ENCODE peak calls at places on chromosome 6, in seven cellular contexts. One of them, this sample, is unnamed.
A peak's percentile ranks its signal among the peaks of the same experiment; 100 is the strongest.

GRCh38 chr6:112717401-112717800 is 370.3 kb downstream of the RFPL4B start:
- DNase-seq in AG04450: no peak
- DNase-seq in activated CD8-positive, alpha-beta memory T cell treated with anti-CD3 and anti-CD28 coated beads for 48 hours: no peak
- DNase-seq in AG08396: no peak
- DNase-seq in ascending aorta: no peak
- DNase-seq in Caco-2: no peak
- DNase-seq in lower leg skin: no peak
- DNase-seq in this sample: no peak

GRCh38 chr6:41546475-41546865 is 289 bp downstream of the FOXP4 start:
- DNase-seq in AG04450: no peak
- DNase-seq in activated CD8-positive, alpha-beta memory T cell treated with anti-CD3 and anti-CD28 coated beads for 48 hours: no peak
- DNase-seq in AG08396: no peak
- DNase-seq in ascending aorta: no peak
- DNase-seq in Caco-2: no peak
- DNase-seq in lower leg skin: no peak
- DNase-seq in this sample: no peak

GRCh38 chr6:169738972-169739529 is 12.3 kb downstream of the DYNLT2 start:
- DNase-seq in AG04450: no peak
- DNase-seq in activated CD8-positive, alpha-beta memory T cell treated with anti-CD3 and anti-CD28 coated beads for 48 hours: no peak
- DNase-seq in AG08396: no peak
- DNase-seq in ascending aorta: no peak
- DNase-seq in Caco-2: no peak
- DNase-seq in lower leg skin: no peak
- DNase-seq in this sample: no peak

GRCh38 chr6:24845578-24845977 is 46.9 kb upstream of the ARMH2 start:
- DNase-seq in AG04450: no peak
- DNase-seq in activated CD8-positive, alpha-beta memory T cell treated with anti-CD3 and anti-CD28 coated beads for 48 hours: no peak
- DNase-seq in AG08396: no peak
- DNase-seq in ascending aorta: no peak
- DNase-seq in Caco-2: no peak
- DNase-seq in lower leg skin: no peak
- DNase-seq in this sample: no peak

GRCh38 chr6:138499303-138499991 is at the start of gene NHSL1:
- DNase-seq in AG04450: no peak
- DNase-seq in activated CD8-positive, alpha-beta memory T cell treated with anti-CD3 and anti-CD28 coated beads for 48 hours: no peak
- DNase-seq in AG08396: no peak
- DNase-seq in ascending aorta: no peak
- DNase-seq in Caco-2: no peak
- DNase-seq in lower leg skin: no peak
- DNase-seq in this sample: no peak

GRCh38 chr6:154487367-154488275 is 22.9 kb downstream of the CNKSR3 start:
- DNase-seq in AG04450: no peak
- DNase-seq in activated CD8-positive, alpha-beta memory T cell treated with anti-CD3 and anti-CD28 coated beads for 48 hours: no peak
- DNase-seq in AG08396: no peak
- DNase-seq in ascending aorta: no peak
- DNase-seq in Caco-2: no peak
- DNase-seq in lower leg skin: no peak
- DNase-seq in this sample: no peak

GRCh38 chr6:157644043-157644810 is 178.8 kb upstream of the SNX9 start:
- DNase-seq in AG04450: no peak
- DNase-seq in activated CD8-positive, alpha-beta memory T cell treated with anti-CD3 and anti-CD28 coated beads for 48 hours: no peak
- DNase-seq in AG08396: peak; percentile 49
- DNase-seq in ascending aorta: no peak
- DNase-seq in Caco-2: no peak
- DNase-seq in lower leg skin: no peak
- DNase-seq in this sample: peak; percentile 58

GRCh38 chr6:150093397-150093796 is 24.5 kb upstream of the ULBP3 start:
- DNase-seq in AG04450: no peak
- DNase-seq in activated CD8-positive, alpha-beta memory T cell treated with anti-CD3 and anti-CD28 coated beads for 48 hours: no peak
- DNase-seq in AG08396: no peak
- DNase-seq in ascending aorta: no peak
- DNase-seq in Caco-2: no peak
- DNase-seq in lower leg skin: no peak
- DNase-seq in this sample: no peak

GRCh38 chr6:7897461-7898192 is 13.0 kb downstream of the TXNDC5 start:
- DNase-seq in AG04450: no peak
- DNase-seq in activated CD8-positive, alpha-beta memory T cell treated with anti-CD3 and anti-CD28 coated beads for 48 hours: no peak
- DNase-seq in AG08396: no peak
- DNase-seq in ascending aorta: no peak
- DNase-seq in Caco-2: no peak
- DNase-seq in lower leg skin: no peak
- DNase-seq in this sample: no peak

GRCh38 chr6:27178001-27178730 is 69.3 kb upstream of the PRSS16 start:
- DNase-seq in AG04450: peak; percentile 85
- DNase-seq in activated CD8-positive, alpha-beta memory T cell treated with anti-CD3 and anti-CD28 coated beads for 48 hours: no peak
- DNase-seq in AG08396: peak; percentile 53
- DNase-seq in ascending aorta: peak; percentile 88
- DNase-seq in Caco-2: peak; percentile 85
- DNase-seq in lower leg skin: peak; percentile 63
- DNase-seq in this sample: peak; percentile 50

This sample was measured in AG08395.